ENCODE peak calls at places on chromosome 13, in six cellular contexts. Q, O, F, E, P and Y are unnamed samples.

GRCh38 chr13:21638319-21639282 is 32.3 kb upstream of the FGF9 start:
- DNase-seq in F (peak; percentile 20), O (peak; percentile 15), Q (peak; percentile 4), E (no peak), P (no peak), Y (peak; percentile 13)

GRCh38 chr13:48449656-48450055 is 36.7 kb upstream of the LPAR6 start:
- DNase-seq in O (no peak), Q (peak; percentile 46), P (no peak), F (no peak), E (no peak), Y (no peak)

GRCh38 chr13:111893071-111893606 is 173.8 kb upstream of the SOX1 start:
- DNase-seq in P (no peak), E (no peak), O (no peak), Q (no peak), F (no peak), Y (peak; percentile 25)

GRCh38 chr13:50529154-50529882 is 314.2 kb downstream of the DLEU7 start:
- DNase-seq in F (peak; percentile 10), Q (peak; percentile 89), O (no peak), P (no peak), E (no peak), Y (peak; percentile 69)

GRCh38 chr13:111398715-111399299 is 78.4 kb downstream of the TEX29 start:
- DNase-seq in F (peak; percentile 18), O (no peak), P (no peak), E (peak; percentile 64), Q (no peak), Y (no peak)

GRCh38 chr13:75417006-75417384 is 65.0 kb downstream of the TBC1D4 start:
- DNase-seq in E (no peak), O (no peak), F (no peak), Q (no peak), P (no peak), Y (no peak)

GRCh38 chr13:21022694-21023325 is 38.6 kb downstream of the LATS2 start:
- DNase-seq in O (no peak), P (no peak), F (peak; percentile 46), Q (no peak), E (peak; percentile 23), Y (peak; percentile 11)

GRCh38 chr13:74316531-74316930 is 182.3 kb upstream of the KLF12 start:
- DNase-seq in Q (peak; percentile 1), E (no peak), P (no peak), F (no peak), O (no peak), Y (no peak)

GRCh38 chr13:68708336-68708908 is 1399.2 kb upstream of the ATXN8OS start:
- DNase-seq in P (no peak), O (no peak), F (peak; percentile 58), Q (no peak), E (no peak), Y (no peak)

GRCh38 chr13:40983725-40984669 is 35.1 kb downstream of the ELF1 start:
- DNase-seq in O (no peak), P (no peak), Q (no peak), E (no peak), F (no peak), Y (no peak)

GRCh38 chr13:28820099-28821051 is at the start of gene MTUS2:
- DNase-seq in Q (no peak), E (no peak), F (no peak), O (no peak), P (no peak), Y (peak; percentile 11)

GRCh38 chr13:46288570-46289259 is 77.0 kb downstream of the LRRC63 start:
- DNase-seq in F (peak; percentile 26), P (peak; percentile 19), Q (peak; percentile 22), E (peak; percentile 27), O (peak; percentile 8), Y (peak; percentile 49)

GRCh38 chr13:75787249-75787940 is 151.3 kb downstream of the LMO7 start:
- DNase-seq in O (no peak), P (no peak), Q (peak; percentile 79), E (no peak), F (no peak), Y (no peak)

GRCh38 chr13:94325660-94326059 is 153.8 kb downstream of the DCT start:
- DNase-seq in E (no peak), P (no peak), F (no peak), O (no peak), Q (peak; percentile 17), Y (no peak)

GRCh38 chr13:34361528-34361927 is 543.6 kb downstream of the RFC3 start:
- DNase-seq in O (no peak), Q (no peak), F (no peak), E (no peak), P (no peak), Y (no peak)

GRCh38 chr13:114101325-114101821 is 31.1 kb downstream of the RASA3 start:
- DNase-seq in O (no peak), F (no peak), P (no peak), Q (no peak), E (no peak), Y (no peak)

GRCh38 chr13:22980936-22981335 is 199.8 kb upstream of the SGCG start:
- DNase-seq in E (no peak), Q (no peak), O (no peak), P (no peak), F (no peak), Y (no peak)

GRCh38 chr13:101746513-101746912 is 294.0 kb downstream of the ITGBL1 start:
- DNase-seq in F (no peak), Q (no peak), E (no peak), P (no peak), O (no peak), Y (no peak)

GRCh38 chr13:93646247-93646646 is 419.6 kb downstream of the GPC6 start:
- DNase-seq in O (no peak), E (no peak), F (no peak), P (no peak), Q (no peak), Y (no peak)

GRCh38 chr13:100561599-100562204 is 26.9 kb downstream of the GGACT start:
- DNase-seq in O (no peak), E (peak; percentile 45), Q (no peak), F (no peak), P (no peak), Y (no peak)

GRCh38 chr13:44197791-44198770 is 175.5 kb upstream of the SERP2 start:
- DNase-seq in O (no peak), E (no peak), P (peak; percentile 34), Q (peak; percentile 17), F (no peak), Y (no peak)

GRCh38 chr13:24041822-24042221 is 118.7 kb upstream of the SPATA13 start:
- DNase-seq in F (no peak), P (no peak), Q (no peak), O (no peak), E (no peak), Y (no peak)

GRCh38 chr13:73171926-73172325 is 113.1 kb downstream of the KLF5 start:
- DNase-seq in F (no peak), Q (peak; percentile 46), E (no peak), P (no peak), O (no peak), Y (no peak)

GRCh38 chr13:43273362-43273761 is 250.0 kb downstream of the DNAJC15 start:
- DNase-seq in E (no peak), O (no peak), P (no peak), F (no peak), Q (peak; percentile 59), Y (no peak)

GRCh38 chr13:37207646-37208045 is 102.2 kb upstream of the CSNK1A1L start:
- DNase-seq in O (no peak), E (no peak), Q (no peak), F (no peak), P (no peak), Y (no peak)

GRCh38 chr13:36096411-36097184 is 34.6 kb downstream of the DCLK1 start:
- DNase-seq in F (no peak), P (no peak), E (no peak), O (no peak), Q (no peak), Y (no peak)

GRCh38 chr13:32253911-32254399 is 61.2 kb downstream of the ZAR1L start:
- DNase-seq in E (no peak), P (no peak), O (no peak), Q (no peak), F (no peak), Y (no peak)

GRCh38 chr13:44906758-44907157 is 82.5 kb downstream of the NUFIP1 start:
- DNase-seq in O (no peak), E (no peak), Q (peak; percentile 71), P (no peak), F (no peak), Y (no peak)

GRCh38 chr13:94516456-94516855 is 37.0 kb upstream of the DCT start:
- DNase-seq in E (no peak), P (no peak), F (no peak), O (no peak), Q (no peak), Y (no peak)

GRCh38 chr13:27201661-27202060 is 30.1 kb upstream of the USP12 start:
- DNase-seq in F (no peak), Q (peak; percentile 16), P (no peak), E (no peak), O (no peak), Y (no peak)
- TF ChIP-seq BHLHE40 in F (no peak), Q (no peak), P (no peak), E (no peak), O (no peak), Y (no peak)

DNA sequence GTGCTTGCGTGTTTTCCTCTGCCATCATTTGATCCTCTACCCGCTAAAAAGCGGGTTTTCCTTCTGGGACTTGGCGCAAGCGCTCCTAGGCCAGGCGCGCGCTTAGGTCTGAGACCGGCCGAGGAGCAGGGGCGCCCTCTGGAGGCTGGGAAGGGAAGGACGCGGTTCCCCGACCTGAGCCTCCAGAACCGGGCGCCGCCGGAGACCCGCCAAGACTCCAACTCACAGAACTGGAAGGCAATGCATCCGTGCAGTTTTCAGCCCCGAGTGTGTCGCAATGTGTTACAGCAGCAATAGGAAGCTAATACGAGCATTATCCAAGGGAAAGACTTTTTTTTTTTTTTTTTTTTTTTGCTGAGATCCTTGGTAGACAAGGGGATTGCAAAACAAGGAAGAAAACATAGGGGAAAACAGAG is 190.9 kb downstream of the COL4A1 start:
- DNase-seq in O (peak; percentile 52), F (peak; percentile 71), P (no peak), Q (peak; percentile 60), E (peak; percentile 4), Y (peak; percentile 42)
- TF ChIP-seq BHLHE40 in O (no peak), F (no peak), P (no peak), Q (no peak), E (no peak), Y (no peak)

GRCh38 chr13:87754097-87754496 is 82.9 kb downstream of the SLITRK5 start:
- DNase-seq in Q (no peak), P (no peak), E (no peak), O (no peak), F (no peak), Y (no peak)
- TF ChIP-seq BHLHE40 in Q (no peak), P (no peak), E (no peak), O (no peak), F (no peak), Y (no peak)

GRCh38 chr13:106176103-106176502 is 359.4 kb downstream of the EFNB2 start:
- DNase-seq in Q (peak; percentile 78), F (no peak), O (no peak), E (no peak), P (no peak), Y (no peak)
- TF ChIP-seq BHLHE40 in Q (peak; percentile 48), F (no peak), O (no peak), E (no peak), P (no peak), Y (no peak)

DNA sequence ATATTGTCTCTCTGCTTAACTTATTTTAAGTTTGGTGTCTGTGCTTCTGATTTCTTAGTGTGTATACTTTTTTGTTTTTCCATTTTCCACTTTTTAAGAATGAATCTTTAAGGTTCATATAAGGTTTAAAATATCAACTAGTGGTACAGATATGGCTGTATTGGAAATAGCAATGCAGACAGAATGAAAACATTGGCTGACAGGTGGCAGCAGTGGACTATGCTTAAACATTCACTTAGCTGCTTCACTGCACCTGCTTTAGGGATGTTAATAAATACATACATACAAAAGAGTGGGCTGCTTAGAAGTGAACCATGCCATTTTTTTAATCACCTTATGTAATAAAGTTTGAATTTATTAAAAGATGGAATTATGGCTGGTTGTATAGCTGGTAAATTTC is 27.3 kb downstream of the TM9SF2 start:
- DNase-seq in P (no peak), F (no peak), Q (no peak), O (no peak), E (peak; percentile 17), Y (no peak)
- TF ChIP-seq BHLHE40 in P (no peak), F (no peak), Q (no peak), O (no peak), E (no peak), Y (no peak)